ENCODE peak calls at places on chromosome 17, in six cellular contexts. K, P, D, C, M and J are unnamed samples.

GRCh38 chr17:79160980-79161621 is 86.5 kb downstream of the ENGASE start:
- DNase-seq in K (peak), P (no peak), D (peak), C (no peak), M (peak), J (no peak)

GRCh38 chr17:80922580-80923160 is 69.0 kb upstream of the CHMP6 start:
- DNase-seq in K (no peak), P (peak), D (no peak), C (no peak), M (no peak), J (no peak)

GRCh38 chr17:57915980-57916757 is 39.0 kb downstream of the CUEDC1 start:
- DNase-seq in K (no peak), P (no peak), D (peak), C (no peak), M (no peak), J (peak)

GRCh38 chr17:49227436-49228261 is 2.9 kb downstream of the PHOSPHO1 start:
- DNase-seq in K (peak), P (peak), D (peak), C (peak), M (peak), J (peak)

GRCh38 chr17:34527908-34528470 is 51.4 kb upstream of the TMEM132E start:
- DNase-seq in K (no peak), P (no peak), D (no peak), C (no peak), M (peak), J (no peak)

GRCh38 chr17:46266656-46267544 is 28.0 kb upstream of the LRRC37A start:
- DNase-seq in K (peak), P (peak), D (peak), C (peak), M (peak), J (no peak)

GRCh38 chr17:64741924-64742670 is 80.0 kb upstream of the SMURF2 start:
- DNase-seq in K (no peak), P (no peak), D (peak), C (peak), M (no peak), J (peak)

GRCh38 chr17:12348476-12348875 is 317.2 kb upstream of the MYOCD start:
- DNase-seq in K (peak), P (no peak), D (no peak), C (no peak), M (no peak), J (no peak)

GRCh38 chr17:50749243-50749642 is 18.1 kb downstream of the ANKRD40CL start:
- DNase-seq in K (no peak), P (no peak), D (no peak), C (no peak), M (no peak), J (no peak)

GRCh38 chr17:56694825-56695224 is 101.3 kb downstream of the NOG start:
- DNase-seq in K (no peak), P (no peak), D (no peak), C (no peak), M (no peak), J (no peak)

GRCh38 chr17:75511610-75512575 is 3.4 kb downstream of the CASKIN2 start:
- DNase-seq in K (no peak), P (no peak), D (peak), C (no peak), M (no peak), J (no peak)
- H3K4me3 ChIP-seq in K (no peak), P (no peak), D (no peak), C (no peak), M (no peak), J (no peak)

GRCh38 chr17:4935650-4936049 is 3.6 kb downstream of the GP1BA start:
- DNase-seq in K (no peak), P (no peak), D (no peak), C (no peak), M (no peak), J (no peak)

GRCh38 chr17:4933646-4934045 is 1.6 kb downstream of the GP1BA start:
- DNase-seq in K (no peak), P (no peak), D (no peak), C (no peak), M (no peak), J (no peak)

GRCh38 chr17:4936436-4936835 is 3.4 kb downstream of the SLC25A11 start:
- DNase-seq in K (no peak), P (no peak), D (no peak), C (no peak), M (no peak), J (no peak)

GRCh38 chr17:4932756-4933155 is 679 bp downstream of the GP1BA start:
- DNase-seq in K (no peak), P (no peak), D (no peak), C (no peak), M (no peak), J (no peak)

GRCh38 chr17:4934173-4934979 is 2.3 kb downstream of the GP1BA start:
- DNase-seq in K (peak), P (no peak), D (peak), C (peak), M (no peak), J (no peak)
- H3K4me3 ChIP-seq in K (no peak), P (no peak), D (no peak), C (no peak), M (no peak), J (no peak)

DNA sequence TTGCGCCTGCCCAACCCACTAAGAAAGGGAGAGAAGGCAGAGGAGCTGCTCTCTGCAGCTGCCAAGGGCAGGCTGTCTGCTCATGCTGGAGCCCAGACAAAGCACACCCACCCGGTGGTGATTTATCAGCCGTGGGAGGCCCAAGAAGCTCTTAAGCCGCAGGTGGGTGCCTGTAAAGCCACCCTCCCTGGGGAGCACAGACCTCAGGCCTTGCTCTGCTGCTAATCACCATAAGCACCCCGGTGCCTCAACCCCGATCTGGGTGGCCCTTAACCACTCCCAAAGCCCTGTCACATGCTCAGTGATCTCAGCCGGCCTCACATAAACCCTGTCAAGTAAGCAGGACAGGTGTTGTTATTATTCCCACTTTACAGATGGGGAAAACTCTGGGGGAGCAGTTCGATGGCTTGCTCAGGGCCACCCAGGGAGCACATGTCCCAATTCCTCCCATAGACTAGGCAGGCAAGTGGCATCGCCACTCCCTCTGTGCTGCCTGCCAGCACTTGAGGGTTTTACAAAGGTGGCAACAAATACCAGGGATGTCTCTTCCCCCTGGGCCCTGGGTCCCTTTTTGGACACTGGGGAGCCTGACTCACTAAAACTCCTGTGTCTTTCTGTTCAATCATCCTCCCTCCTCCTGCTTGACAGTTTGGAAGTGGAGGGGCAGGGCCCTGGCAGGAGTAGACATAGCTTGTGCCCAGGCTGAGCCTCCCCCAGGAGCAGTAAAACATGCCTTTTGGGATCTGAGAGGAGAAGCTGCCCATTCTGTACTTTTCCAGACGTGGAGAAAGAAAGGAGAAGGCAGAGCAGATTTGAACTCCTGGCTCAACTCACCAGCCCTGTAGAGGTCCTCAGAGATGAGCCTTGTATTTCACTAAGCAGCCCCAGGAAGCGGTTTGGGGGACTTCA is 299.3 kb downstream of the SOX9 start:
- DNase-seq in K (no peak), P (no peak), D (peak), C (peak), M (peak), J (no peak)
- H3K4me3 ChIP-seq in K (no peak), P (no peak), D (no peak), C (no peak), M (no peak), J (no peak)

GRCh38 chr17:44966348-44967025 is 1.6 kb downstream of the C1QL1 start:
- DNase-seq in K (no peak), P (no peak), D (no peak), C (no peak), M (no peak), J (no peak)

GRCh38 chr17:44968225-44969143 is at the start of gene C1QL1:
- DNase-seq in K (peak), P (peak), D (peak), C (peak), M (peak), J (no peak)

GRCh38 chr17:44967907-44968224 is 237 bp downstream of the C1QL1 start:
- DNase-seq in K (no peak), P (no peak), D (no peak), C (no peak), M (no peak), J (no peak)

GRCh38 chr17:44965491-44966234 is 2.4 kb downstream of the C1QL1 start:
- DNase-seq in K (peak), P (no peak), D (no peak), C (no peak), M (peak), J (no peak)

DNA sequence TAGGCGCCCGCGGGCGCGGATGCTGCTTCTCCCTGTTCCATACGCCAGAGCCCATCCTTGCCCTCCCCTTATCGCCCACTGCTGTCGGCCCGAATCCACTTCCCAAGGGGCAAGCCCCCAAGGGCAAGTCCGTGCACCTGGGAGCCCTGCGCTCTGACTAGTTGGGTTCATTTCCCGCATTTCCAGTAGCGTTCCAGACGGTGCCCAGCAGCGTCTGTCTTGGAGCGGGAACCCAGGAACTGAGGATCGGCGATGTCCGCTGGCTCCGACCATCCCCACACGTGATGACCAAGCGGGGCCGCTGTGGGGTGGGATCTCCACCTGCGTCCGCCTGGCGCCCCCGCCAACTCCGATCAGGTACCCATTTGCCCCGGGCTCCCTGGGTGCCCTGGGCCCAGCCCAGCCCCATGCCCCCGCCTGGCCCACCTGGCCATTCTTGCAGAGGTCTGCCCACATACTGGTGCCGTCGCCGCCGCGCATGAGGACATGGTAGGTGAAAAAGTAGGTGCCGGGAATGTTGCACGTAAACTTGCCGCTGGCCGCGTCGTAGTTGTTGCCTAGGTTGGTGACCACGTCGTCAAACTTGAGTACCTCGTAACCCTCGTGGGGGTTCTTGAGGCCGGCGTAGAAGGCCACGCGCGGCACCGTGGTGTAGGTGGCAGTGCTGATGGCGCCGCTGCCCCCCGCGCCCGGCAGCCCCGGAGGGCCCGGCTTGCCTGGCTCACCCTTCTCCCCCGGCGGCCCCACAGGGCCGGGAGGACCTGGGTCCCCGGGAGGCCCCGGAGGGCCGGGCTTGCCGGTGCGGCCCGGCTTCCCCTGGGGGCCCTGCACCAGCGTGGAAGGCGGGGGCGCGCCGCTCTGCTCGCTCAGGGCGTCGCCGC is 837 bp downstream of the C1QL1 start:
- DNase-seq in K (no peak), P (no peak), D (no peak), C (no peak), M (no peak), J (no peak)
- H3K4me3 ChIP-seq in K (no peak), P (peak), D (no peak), C (no peak), M (no peak), J (no peak)

GRCh38 chr17:77391668-77392375 is 251.1 kb downstream of the SEC14L1 start:
- DNase-seq in K (no peak), P (no peak), D (peak), C (peak), M (no peak), J (no peak)

GRCh38 chr17:77393867-77394539 is 253.2 kb downstream of the SEC14L1 start:
- DNase-seq in K (no peak), P (no peak), D (no peak), C (no peak), M (no peak), J (no peak)

GRCh38 chr17:77394540-77395295 is 253.9 kb downstream of the SEC14L1 start:
- DNase-seq in K (no peak), P (no peak), D (peak), C (peak), M (no peak), J (no peak)

GRCh38 chr17:77392376-77393273 is 251.9 kb downstream of the SEC14L1 start:
- DNase-seq in K (no peak), P (no peak), D (no peak), C (peak), M (no peak), J (no peak)

GRCh38 chr17:77393274-77393600 is 252.5 kb downstream of the SEC14L1 start:
- DNase-seq in K (no peak), P (no peak), D (no peak), C (no peak), M (no peak), J (no peak)
- H3K4me3 ChIP-seq in K (no peak), P (no peak), D (no peak), C (no peak), M (no peak), J (no peak)

DNA sequence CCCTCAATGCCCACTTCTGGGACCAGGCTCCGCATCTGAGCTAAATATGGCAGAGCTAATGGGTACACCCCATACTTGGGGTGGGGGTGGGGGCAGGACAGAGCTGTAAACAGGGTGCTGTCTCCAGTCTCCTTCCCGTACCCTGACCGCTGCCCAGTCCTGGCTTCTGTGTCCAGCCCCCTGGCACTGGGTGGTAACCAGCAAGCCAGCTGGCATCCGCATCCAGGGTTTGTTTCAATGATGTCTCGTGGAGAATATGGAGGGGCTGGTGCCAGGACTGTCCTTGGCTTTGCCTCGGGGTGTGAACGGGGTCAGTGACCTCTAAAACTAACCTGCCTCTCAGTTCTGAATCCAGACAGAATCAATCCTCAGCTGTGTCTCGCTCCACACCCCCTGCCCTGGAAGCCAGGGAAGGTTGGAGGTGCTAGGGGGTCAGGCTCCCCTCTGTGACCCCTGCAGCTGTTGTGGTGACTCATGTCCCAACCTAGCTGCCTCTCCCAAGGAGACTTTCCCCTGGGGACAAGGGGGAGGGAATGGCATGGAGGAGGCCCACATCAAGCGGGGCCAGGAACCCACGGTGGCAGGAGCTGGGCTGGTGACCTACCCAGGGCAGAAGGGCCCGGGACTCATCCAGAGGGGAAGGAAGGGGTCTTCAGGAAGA is 1.5 kb upstream of the PNMT start:
- DNase-seq in K (no peak), P (peak), D (peak), C (no peak), M (no peak), J (no peak)
- H3K4me3 ChIP-seq in K (no peak), P (no peak), D (peak), C (no peak), M (no peak), J (no peak)

GRCh38 chr17:29561541-29562517 is 5.0 kb downstream of the ABHD15 start:
- DNase-seq in K (peak), P (no peak), D (no peak), C (peak), M (peak), J (no peak)
- H3K4me3 ChIP-seq in K (no peak), P (no peak), D (no peak), C (no peak), M (no peak), J (no peak)

DNA sequence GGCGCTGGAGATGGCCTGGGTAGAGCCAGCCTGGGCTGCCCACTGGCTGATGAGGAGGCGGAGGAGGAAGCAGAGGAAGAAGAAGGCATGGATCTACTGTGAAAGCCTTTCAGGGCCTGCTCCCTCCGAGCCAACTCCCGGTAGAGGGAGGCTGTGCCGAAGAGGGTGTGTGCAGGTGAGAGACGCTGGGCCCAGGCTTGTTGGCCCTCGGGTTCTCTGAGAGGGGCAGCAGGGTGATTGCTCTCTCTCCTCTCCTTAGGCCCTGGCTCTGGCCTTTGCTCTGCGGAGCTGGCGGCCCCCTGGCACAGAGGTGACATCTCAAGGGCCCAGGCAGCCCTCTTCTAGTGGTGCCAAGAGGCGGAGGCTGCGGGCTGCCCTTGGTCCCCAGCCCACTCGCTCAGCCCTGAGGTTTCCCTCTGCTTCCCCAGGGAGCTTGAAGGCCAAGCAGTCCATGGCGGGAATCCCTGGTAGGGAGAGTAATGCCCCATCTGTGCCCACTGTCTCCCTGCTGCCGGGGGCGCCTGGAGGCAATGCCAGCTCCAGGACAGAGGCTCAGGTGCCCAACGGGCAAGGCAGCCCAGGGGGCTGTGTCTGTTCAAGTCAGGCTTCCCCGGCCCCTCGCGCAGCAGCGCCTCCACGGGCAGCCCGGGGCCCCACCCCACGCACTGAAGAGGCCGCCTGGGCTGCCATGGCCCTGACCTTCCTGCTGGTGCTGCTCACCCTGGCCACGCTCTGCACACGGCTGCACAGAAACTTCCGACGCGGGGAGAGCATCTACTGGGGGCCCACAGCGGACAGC is 3.6 kb downstream of the TP53I13 start:
- DNase-seq in K (no peak), P (no peak), D (no peak), C (peak), M (no peak), J (no peak)
- H3K4me3 ChIP-seq in K (no peak), P (no peak), D (no peak), C (no peak), M (no peak), J (no peak)

GRCh38 chr17:31493656-31494155 is 102.2 kb downstream of the RAB11FIP4 start:
- DNase-seq in K (no peak), P (no peak), D (no peak), C (peak), M (no peak), J (no peak)

GRCh38 chr17:31491794-31492171 is 100.3 kb downstream of the RAB11FIP4 start:
- DNase-seq in K (peak), P (no peak), D (peak), C (no peak), M (peak), J (no peak)

GRCh38 chr17:31492206-31492605 is 100.7 kb downstream of the RAB11FIP4 start:
- DNase-seq in K (no peak), P (no peak), D (no peak), C (no peak), M (no peak), J (no peak)

GRCh38 chr17:31494259-31495048 is 103.0 kb downstream of the RAB11FIP4 start:
- DNase-seq in K (peak), P (no peak), D (no peak), C (peak), M (peak), J (no peak)

GRCh38 chr17:31492880-31493655 is 101.6 kb downstream of the RAB11FIP4 start:
- DNase-seq in K (peak), P (no peak), D (no peak), C (peak), M (no peak), J (no peak)
- H3K4me3 ChIP-seq in K (no peak), P (no peak), D (no peak), C (no peak), M (no peak), J (no peak)